ENCODE peak calls at places on chromosome 15, in five cellular contexts. T is HCT116, O is GM12878, I is breast epithelium, N is suprapubic skin. Q is an unnamed sample.
A peak's percentile ranks its signal among the peaks of the same experiment; 100 is the strongest.

GRCh38 chr15:51192560-51193280 is 98.0 kb upstream of the TNFAIP8L3 start:
- DNase-seq in N (peak; percentile 92), T (peak; percentile 61), I (peak; percentile 69), O (peak; percentile 20), Q (peak; percentile 83)

GRCh38 chr15:77481670-77482069 is 61.0 kb downstream of the HMG20A start:
- DNase-seq in N (no peak), O (no peak), I (no peak), T (no peak), Q (no peak)

GRCh38 chr15:63396546-63396939 is 14.9 kb upstream of the CA12 start:
- DNase-seq in O (no peak), I (no peak), N (no peak), T (no peak), Q (peak; percentile 70)

GRCh38 chr15:70054366-70054765 is 43.4 kb downstream of the TLE3 start:
- DNase-seq in T (no peak), N (peak; percentile 28), O (no peak), I (no peak), Q (peak; percentile 66)

GRCh38 chr15:101084801-101085200 is 165.6 kb downstream of the LRRK1 start:
- DNase-seq in I (no peak), O (no peak), T (no peak), N (no peak), Q (no peak)

GRCh38 chr15:50911001-50911400 is 2.5 kb downstream of the AP4E1 start:
- DNase-seq in T (no peak), I (no peak), N (no peak), O (no peak), Q (no peak)

GRCh38 chr15:81281176-81281735 is 42.7 kb downstream of the STARD5 start:
- DNase-seq in O (no peak), I (no peak), T (no peak), N (no peak), Q (no peak)

GRCh38 chr15:75646944-75647364 is 758 bp upstream of the SNX33 start:
- DNase-seq in O (no peak), N (no peak), T (no peak), I (no peak), Q (peak; percentile 54)

GRCh38 chr15:74453925-74454763 is 6.8 kb downstream of the UBL7 start:
- DNase-seq in O (no peak), N (no peak), T (no peak), I (no peak), Q (no peak)

GRCh38 chr15:41566121-41566885 is 7.3 kb downstream of the TYRO3 start:
- DNase-seq in I (no peak), N (no peak), T (no peak), O (no peak), Q (no peak)

GRCh38 chr15:75656813-75657212 is 9.1 kb downstream of the SNX33 start:
- DNase-seq in T (no peak), N (no peak), O (no peak), I (no peak), Q (no peak)

GRCh38 chr15:75048394-75048793 is 25.0 kb downstream of the PPCDC start:
- DNase-seq in I (no peak), N (no peak), T (no peak), O (no peak), Q (no peak)

GRCh38 chr15:48925714-48926223 is 38.0 kb downstream of the SHC4 start:
- DNase-seq in O (no peak), N (no peak), I (no peak), T (peak; percentile 91), Q (no peak)

GRCh38 chr15:71891026-71891425 is 80.7 kb downstream of the NR2E3 start:
- DNase-seq in O (no peak), I (no peak), N (no peak), T (no peak), Q (peak; percentile 55)

GRCh38 chr15:47620960-47621681 is 96.2 kb upstream of the SEMA6D start:
- DNase-seq in O (no peak), T (no peak), N (no peak), I (no peak), Q (no peak)

GRCh38 chr15:41285285-41285684 is 47.1 kb downstream of the OIP5 start:
- DNase-seq in O (no peak), T (no peak), N (no peak), I (no peak), Q (no peak)

GRCh38 chr15:88042047-88042446 is 214.5 kb downstream of the NTRK3 start:
- DNase-seq in T (no peak), O (no peak), N (no peak), I (no peak), Q (no peak)

GRCh38 chr15:41256577-41257038 is 25.5 kb downstream of the CHP1 start:
- DNase-seq in O (no peak), N (no peak), I (no peak), T (no peak), Q (peak; percentile 52)

GRCh38 chr15:34584321-34584668 is 844 bp upstream of the GOLGA8B start:
- DNase-seq in T (no peak), O (no peak), I (no peak), N (no peak), Q (peak; percentile 42)

GRCh38 chr15:78461171-78461881 is 23.3 kb downstream of the IREB2 start:
- DNase-seq in I (no peak), T (no peak), O (no peak), N (no peak), Q (no peak)

GRCh38 chr15:35872577-35872976 is 326.6 kb upstream of the DPH6 start:
- DNase-seq in N (no peak), I (no peak), T (no peak), O (no peak), Q (no peak)

GRCh38 chr15:86076468-86076867 is 3.2 kb upstream of the AGBL1 start:
- DNase-seq in N (no peak), O (no peak), I (no peak), T (no peak), Q (no peak)

GRCh38 chr15:97961067-97961954 is 808 bp downstream of the ARRDC4 start:
- DNase-seq in N (peak; percentile 83), T (peak; percentile 1), I (peak; percentile 24), O (no peak), Q (peak; percentile 92)

GRCh38 chr15:60345616-60346015 is 52.2 kb downstream of the ANXA2 start:
- DNase-seq in I (no peak), N (no peak), T (no peak), O (no peak), Q (no peak)

GRCh38 chr15:60362318-60363023 is 35.3 kb downstream of the ANXA2 start:
- DNase-seq in T (no peak), N (no peak), I (no peak), O (no peak), Q (no peak)

GRCh38 chr15:80986487-80986886 is 3.1 kb downstream of the MESD start:
- DNase-seq in T (no peak), I (no peak), O (no peak), N (no peak), Q (no peak)

GRCh38 chr15:93319121-93319814 is 230.3 kb upstream of the RGMA start:
- DNase-seq in T (no peak), N (no peak), I (no peak), O (no peak), Q (no peak)

GRCh38 chr15:27570746-27571145 is 528.4 kb downstream of the OCA2 start:
- DNase-seq in I (no peak), O (no peak), N (no peak), T (no peak), Q (no peak)

GRCh38 chr15:74833376-74834107 is 7.1 kb downstream of the CPLX3 start:
- DNase-seq in I (no peak), O (no peak), T (no peak), N (no peak), Q (no peak)

GRCh38 chr15:50798684-50799083 is 33.2 kb upstream of the SPPL2A start:
- DNase-seq in N (no peak), O (no peak), T (no peak), I (no peak), Q (no peak)

GRCh38 chr15:39585394-39585841 is 4.5 kb downstream of the THBS1 start:
- DNase-seq in I (no peak), O (no peak), T (no peak), N (no peak), Q (no peak)
- TF ChIP-seq POLR2AphosphoS5 in I (no peak), O (no peak), T (no peak), N (no peak), Q (peak; percentile 18)

DNA sequence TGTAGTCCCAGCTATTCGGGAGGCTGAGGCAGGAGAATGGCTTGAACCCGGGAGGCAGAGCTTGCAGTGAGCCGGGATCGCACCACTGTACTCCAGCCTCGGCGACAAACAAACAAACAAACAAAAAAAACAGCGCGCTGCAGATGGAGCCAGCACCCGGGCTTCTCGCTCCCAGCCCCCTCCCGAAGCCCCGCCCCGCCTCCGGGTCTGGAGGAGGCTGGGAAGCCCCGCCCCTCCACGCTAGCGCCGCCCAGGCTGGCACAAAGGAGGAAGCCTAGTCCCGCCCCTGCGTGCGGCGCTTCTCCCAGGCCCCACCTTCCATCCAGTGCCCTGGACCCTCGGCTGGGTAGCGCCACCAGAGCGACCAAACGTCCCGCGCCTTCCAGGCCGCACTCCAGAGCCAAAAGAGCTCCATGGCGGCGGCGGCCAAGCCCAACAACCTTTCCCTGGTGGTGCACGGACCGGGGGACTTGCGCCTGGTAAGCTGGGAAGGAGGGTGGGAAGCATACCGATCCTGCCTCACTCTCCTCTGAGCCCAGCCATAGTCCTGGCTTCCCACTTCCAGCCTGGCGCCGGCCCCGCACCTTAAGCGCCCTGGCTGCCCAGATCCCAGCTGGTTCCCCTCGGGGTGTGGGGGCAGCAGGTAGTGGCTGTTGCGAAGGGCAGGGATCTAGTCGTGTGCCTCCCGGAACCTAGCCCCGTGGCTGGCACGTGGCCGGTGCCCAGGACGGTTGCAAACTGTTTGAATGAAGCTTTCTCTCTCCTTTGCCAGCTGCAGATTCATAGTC is at the start of gene SORD:
- DNase-seq in I (peak; percentile 79), O (no peak), N (peak; percentile 92), T (peak; percentile 68), Q (peak; percentile 96)
- TF ChIP-seq POLR2AphosphoS5 in I (no peak), O (no peak), N (no peak), T (peak; percentile 89), Q (no peak)

GRCh38 chr15:90691982-90692773 is 25.0 kb upstream of the BLM start:
- DNase-seq in T (no peak), N (no peak), O (peak; percentile 84), I (no peak), Q (no peak)
- TF ChIP-seq POLR2AphosphoS5 in T (no peak), N (no peak), O (peak; percentile 51), I (no peak), Q (no peak)

GRCh38 chr15:22936577-22937472 is 43.3 kb downstream of the CYFIP1 start:
- DNase-seq in N (no peak), O (peak; percentile 44), I (no peak), T (no peak), Q (no peak)

GRCh38 chr15:22930782-22931484 is 49.2 kb downstream of the CYFIP1 start:
- DNase-seq in I (peak; percentile 57), N (no peak), T (no peak), O (no peak), Q (no peak)

GRCh38 chr15:22939051-22939450 is 41.1 kb downstream of the CYFIP1 start:
- DNase-seq in I (no peak), T (no peak), N (no peak), O (no peak), Q (peak; percentile 81)

GRCh38 chr15:22931784-22932536 is 48.2 kb downstream of the CYFIP1 start:
- DNase-seq in I (no peak), N (no peak), T (no peak), O (no peak), Q (no peak)

DNA sequence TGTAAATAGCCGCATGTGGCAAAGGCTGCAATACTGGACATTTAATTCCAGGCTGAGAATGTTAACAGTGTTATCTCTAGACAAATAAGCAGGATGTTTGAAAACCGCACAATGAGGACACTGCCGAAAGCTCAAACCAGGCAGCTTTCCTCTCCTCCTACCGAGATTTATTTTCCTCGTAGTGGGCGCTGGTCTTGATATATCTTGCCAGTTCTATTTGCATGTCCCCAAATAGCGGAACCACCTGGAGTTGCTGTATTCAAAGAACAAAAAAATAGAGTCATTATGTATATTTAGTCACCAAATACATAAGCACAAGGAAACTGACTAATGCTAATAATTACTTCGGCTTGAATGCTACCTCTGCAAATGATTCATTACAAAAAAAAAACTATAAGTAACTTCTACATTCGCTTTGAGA is 46.5 kb downstream of the CYFIP1 start:
- DNase-seq in T (no peak), O (no peak), N (no peak), I (no peak), Q (no peak)
- TF ChIP-seq POLR2AphosphoS5 in T (no peak), O (no peak), N (no peak), I (no peak), Q (no peak)

Q was measured in upper lobe of left lung.